ENCODE peak calls at places on chromosomes 4 and X, in ten cellular contexts. Q is cardiac muscle cell; H is psoas muscle; V is GM13977; Y is CD8-positive, alpha-beta T cell; O is GM12892; P is NCI-H2029 treated with DMSO at 0.1 percent for 48 hours; E is NCI-H1694 treated with DMSO at 0.1 percent for 48 hours; C is NCI-H345; D is AG10803. X is an unnamed sample.

GRCh38 chr4:54945838-54946237 is 179.6 kb downstream of the KDR start:
- DNase-seq in Y (no peak), E (no peak), D (no peak), H (no peak), P (no peak), Q (peak; percentile 10), C (no peak), V (no peak), O (no peak), X (no peak)

GRCh38 chr4:87024181-87024580 is 89.4 kb downstream of the AFF1 start:
- DNase-seq in P (no peak), O (no peak), V (no peak), D (no peak), C (no peak), Q (no peak), E (no peak), Y (no peak), H (no peak), X (no peak)

GRCh38 chrX:138925330-138925729 is 213.8 kb upstream of the FGF13 start:
- DNase-seq in H (peak; percentile 13), P (no peak), Q (no peak), Y (no peak), D (peak; percentile 93), C (no peak), E (no peak), V (no peak), O (no peak), X (no peak)

GRCh38 chrX:18873189-18873791 is 110.6 kb downstream of the PHKA2 start:
- DNase-seq in V (no peak), P (no peak), Q (no peak), D (peak; percentile 56), H (no peak), E (no peak), C (no peak), Y (no peak), O (no peak), X (no peak)

GRCh38 chrX:45807572-45808425 is 607.1 kb upstream of the DIPK2B start:
- DNase-seq in O (no peak), P (no peak), H (no peak), D (peak; percentile 52), E (no peak), Y (no peak), V (no peak), C (no peak), Q (peak; percentile 9), X (no peak)

GRCh38 chr4:94530073-94530472 is 78.3 kb downstream of the PDLIM5 start:
- DNase-seq in V (no peak), Q (no peak), E (no peak), P (no peak), H (no peak), O (no peak), C (no peak), D (no peak), Y (no peak), X (no peak)

GRCh38 chrX:13750204-13750603 is 15.7 kb downstream of the OFD1 start:
- DNase-seq in Q (peak; percentile 40), E (peak; percentile 17), H (no peak), V (peak; percentile 33), Y (no peak), D (peak; percentile 20), C (peak; percentile 43), P (no peak), O (no peak), X (no peak)

GRCh38 chr4:21879187-21879586 is 69.4 kb downstream of the KCNIP4 start:
- DNase-seq in H (no peak), Q (no peak), V (no peak), D (no peak), C (no peak), P (no peak), O (no peak), E (no peak), Y (no peak), X (no peak)

GRCh38 chrX:119880076-119880475 is 8.4 kb downstream of the NDUFA1 start:
- DNase-seq in D (no peak), Q (no peak), P (no peak), H (no peak), C (no peak), E (no peak), O (no peak), V (no peak), Y (no peak), X (no peak)

GRCh38 chr4:20253799-20254409 is 2.2 kb downstream of the SLIT2 start:
- DNase-seq in O (peak; percentile 19), V (peak; percentile 31), Y (no peak), D (peak; percentile 45), P (no peak), H (peak; percentile 49), C (peak; percentile 32), Q (peak; percentile 48), E (no peak), X (no peak)

GRCh38 chr4:163558539-163559044 is 64.1 kb downstream of the TMA16 start:
- DNase-seq in P (no peak), Q (no peak), D (no peak), C (no peak), V (no peak), Y (no peak), E (no peak), H (peak; percentile 12), O (no peak), X (no peak)

GRCh38 chr4:150236626-150237025 is 158.4 kb downstream of the DCLK2 start:
- DNase-seq in C (no peak), E (no peak), V (no peak), D (peak; percentile 57), P (no peak), H (no peak), O (no peak), Q (no peak), Y (no peak), X (no peak)

GRCh38 chr4:62133977-62134376 is 933.9 kb downstream of the ADGRL3 start:
- DNase-seq in E (no peak), Y (no peak), O (no peak), D (no peak), H (no peak), Q (no peak), C (no peak), P (no peak), V (no peak), X (no peak)

GRCh38 chrX:153474718-153475117 is 4.3 kb upstream of the HAUS7 start:
- DNase-seq in Q (no peak), O (no peak), D (peak; percentile 57), H (peak; percentile 81), P (no peak), V (no peak), C (peak; percentile 45), E (no peak), Y (peak; percentile 2), X (peak; percentile 38)

GRCh38 chr4:8732092-8732491 is 139.5 kb downstream of the CPZ start:
- DNase-seq in H (no peak), Q (no peak), P (no peak), E (no peak), Y (no peak), C (no peak), D (no peak), O (no peak), V (no peak), X (no peak)

GRCh38 chr4:2745981-2746806 is 9.9 kb downstream of the TNIP2 start:
- DNase-seq in Y (peak; percentile 68), C (no peak), P (no peak), O (peak; percentile 86), H (peak; percentile 67), E (no peak), D (peak; percentile 37), Q (no peak), V (peak; percentile 95), X (no peak)

GRCh38 chr4:185573651-185574199 is 38.4 kb upstream of the PDLIM3 start:
- DNase-seq in E (no peak), P (peak; percentile 74), C (no peak), D (peak; percentile 55), V (no peak), H (peak; percentile 52), Y (no peak), Q (peak; percentile 56), O (no peak), X (no peak)

GRCh38 chr4:53592686-53593641 is 1.7 kb upstream of the LNX1 start:
- DNase-seq in Y (no peak), V (no peak), H (peak; percentile 38), O (no peak), P (peak; percentile 91), E (no peak), C (no peak), Q (peak; percentile 32), D (no peak), X (peak; percentile 81)

GRCh38 chr4:8364848-8365350 is 75.6 kb downstream of the ACOX3 start:
- DNase-seq in C (no peak), Q (no peak), V (no peak), E (no peak), Y (no peak), O (no peak), H (peak; percentile 1), P (no peak), D (no peak), X (no peak)

GRCh38 chr4:90127223-90127705 is at the start of gene CCSER1:
- DNase-seq in V (peak; percentile 51), Q (peak; percentile 74), C (peak; percentile 78), P (peak; percentile 67), D (peak; percentile 15), H (peak; percentile 64), O (no peak), Y (no peak), E (peak; percentile 84), X (peak; percentile 80)

GRCh38 chrX:10111364-10112148 is 45.2 kb upstream of the CLCN4 start:
- DNase-seq in E (no peak), V (peak; percentile 70), Q (no peak), C (no peak), P (no peak), D (peak; percentile 70), O (no peak), Y (peak; percentile 41), H (no peak), X (no peak)

GRCh38 chrX:110462957-110463356 is 104.3 kb downstream of the RTL9 start:
- DNase-seq in Y (no peak), E (no peak), C (peak; percentile 28), Q (no peak), O (no peak), V (no peak), H (no peak), P (no peak), D (no peak), X (no peak)

GRCh38 chr4:2412534-2412884 is 5.9 kb downstream of the ZFYVE28 start:
- DNase-seq in P (no peak), Q (no peak), O (no peak), Y (peak; percentile 51), C (no peak), D (no peak), E (no peak), H (no peak), V (peak; percentile 69), X (peak; percentile 88)

GRCh38 chr4:4338632-4339031 is 48.3 kb upstream of the NSG1 start:
- DNase-seq in O (no peak), C (peak; percentile 3), D (no peak), E (no peak), P (no peak), Q (no peak), H (no peak), V (no peak), Y (no peak), X (no peak)

GRCh38 chr4:94160774-94161173 is 46.9 kb upstream of the SMARCAD1 start:
- DNase-seq in D (no peak), Y (no peak), O (no peak), C (no peak), H (no peak), V (no peak), Q (no peak), P (no peak), E (no peak), X (no peak)

GRCh38 chr4:6568689-6569332 is 6.2 kb upstream of the MAN2B2 start:
- DNase-seq in Y (no peak), V (no peak), D (peak; percentile 64), C (no peak), H (no peak), P (no peak), E (no peak), Q (no peak), O (no peak), X (no peak)

GRCh38 chr4:16133406-16133805 is 49.6 kb upstream of the PROM1 start:
- DNase-seq in O (no peak), P (no peak), D (no peak), E (no peak), Q (no peak), C (no peak), Y (no peak), H (no peak), V (no peak), X (no peak)

GRCh38 chr4:77040265-77040664 is 35.5 kb downstream of the CCNI start:
- DNase-seq in E (no peak), P (no peak), O (no peak), D (peak; percentile 65), H (no peak), Y (no peak), Q (no peak), V (no peak), C (no peak), X (no peak)

X was measured in colonic mucosa.